ENCODE peak calls at places on chromosomes 7 and 10, in eight cellular contexts. Z is GM20000, H is HT1080, N is NB4, R is MCF 10A, Y is kidney glomerular epithelial cell, J is NCI-H1092 treated with DMSO at 0.1 percent for 48 hours, E is left colon. F is an unnamed sample.

GRCh38 chr10:96626795-96627194 is 40.0 kb upstream of the TM9SF3 start:
- DNase-seq in Z (no peak), H (peak; percentile 20), N (peak; percentile 38), R (no peak), Y (no peak), J (no peak), E (no peak), F (no peak)

GRCh38 chr7:89849052-89849451 is 305.2 kb upstream of the STEAP1 start:
- DNase-seq in Z (no peak), H (no peak), N (no peak), R (no peak), Y (no peak), J (no peak), E (no peak), F (no peak)

GRCh38 chr7:116512524-116513188 is 12.2 kb upstream of the CAV1 start:
- DNase-seq in Z (no peak), H (peak; percentile 78), N (no peak), R (peak; percentile 35), Y (peak; percentile 74), J (no peak), E (no peak), F (peak; percentile 54)

GRCh38 chr10:122646511-122647382 is 52.9 kb downstream of the C10orf120 start:
- DNase-seq in Z (no peak), H (no peak), N (no peak), R (no peak), Y (no peak), J (no peak), E (no peak), F (no peak)

GRCh38 chr10:43689618-43689954 is 40.9 kb upstream of the ZNF32 start:
- DNase-seq in Z (peak; percentile 81), H (no peak), N (peak; percentile 63), R (no peak), Y (no peak), J (no peak), E (peak; percentile 71), F (peak; percentile 21)

GRCh38 chr7:102225025-102225424 is 61.6 kb upstream of the SH2B2 start:
- DNase-seq in Z (no peak), H (no peak), N (no peak), R (no peak), Y (no peak), J (no peak), E (no peak), F (no peak)

GRCh38 chr10:43249962-43250624 is 16.8 kb downstream of the RASGEF1A start:
- DNase-seq in Z (no peak), H (no peak), N (peak; percentile 35), R (peak; percentile 31), Y (no peak), J (no peak), E (peak; percentile 2), F (peak; percentile 14)

GRCh38 chr10:70985824-70986336 is 97.5 kb upstream of the PCBD1 start:
- DNase-seq in Z (no peak), H (no peak), N (peak; percentile 41), R (no peak), Y (no peak), J (no peak), E (peak; percentile 52), F (no peak)

GRCh38 chr7:50092579-50093411 is at the start of gene ZPBP:
- DNase-seq in Z (peak; percentile 75), H (peak; percentile 8), N (peak; percentile 75), R (peak; percentile 52), Y (peak; percentile 57), J (peak; percentile 51), E (peak; percentile 34), F (peak; percentile 42)

GRCh38 chr7:46525876-46526275 is 604.8 kb upstream of the IGFBP3 start:
- DNase-seq in Z (no peak), H (no peak), N (no peak), R (peak; percentile 51), Y (peak; percentile 7), J (no peak), E (peak; percentile 38), F (no peak)

GRCh38 chr7:75928600-75928939 is 13.6 kb downstream of the POR start:
- DNase-seq in Z (peak; percentile 72), H (no peak), N (no peak), R (no peak), Y (no peak), J (no peak), E (no peak), F (peak; percentile 53)

GRCh38 chr10:71857934-71858890 is 7.2 kb upstream of the PSAP start:
- DNase-seq in Z (no peak), H (no peak), N (peak; percentile 61), R (no peak), Y (no peak), J (no peak), E (no peak), F (no peak)

F was measured in Caki2.